ENCODE peak calls at places on chromosomes 3 and 15, in six cellular contexts. One of them, this sample, is unnamed.

GRCh38 chr3:124565013-124565412 is 165.2 kb upstream of the UMPS start:
- DNase-seq in neuronal stem cell: peak
- DNase-seq in IMR-90: peak
- DNase-seq in mesendoderm: peak
- DNase-seq in mesenchymal stem cell: peak
- DNase-seq in H1: peak
- DNase-seq in this sample: peak

GRCh38 chr3:79521221-79521848 is 246.5 kb downstream of the ROBO1 start:
- DNase-seq in mesenchymal stem cell: peak
- DNase-seq in IMR-90: peak
- DNase-seq in neuronal stem cell: peak
- DNase-seq in H1: no peak
- DNase-seq in mesendoderm: peak
- DNase-seq in this sample: peak

GRCh38 chr15:51680316-51680715 is 987 bp upstream of the SCG3 start:
- DNase-seq in IMR-90: no peak
- DNase-seq in mesenchymal stem cell: no peak
- DNase-seq in mesendoderm: no peak
- DNase-seq in H1: no peak
- DNase-seq in neuronal stem cell: no peak
- DNase-seq in this sample: no peak

GRCh38 chr15:69910511-69910910 is 187.2 kb downstream of the TLE3 start:
- DNase-seq in mesendoderm: peak
- DNase-seq in H1: no peak
- DNase-seq in mesenchymal stem cell: no peak
- DNase-seq in IMR-90: no peak
- DNase-seq in neuronal stem cell: no peak
- DNase-seq in this sample: no peak

GRCh38 chr3:66442254-66443249 is 58.3 kb downstream of the LRIG1 start:
- DNase-seq in neuronal stem cell: no peak
- DNase-seq in mesendoderm: peak
- DNase-seq in IMR-90: peak
- DNase-seq in mesenchymal stem cell: peak
- DNase-seq in H1: peak
- DNase-seq in this sample: peak

GRCh38 chr3:95607926-95608325 is 1206.5 kb upstream of the EPHA6 start:
- DNase-seq in mesenchymal stem cell: no peak
- DNase-seq in mesendoderm: no peak
- DNase-seq in IMR-90: no peak
- DNase-seq in H1: no peak
- DNase-seq in neuronal stem cell: no peak
- DNase-seq in this sample: no peak

GRCh38 chr3:16173696-16174355 is 654 bp upstream of the GALNT15 start:
- DNase-seq in IMR-90: peak
- DNase-seq in mesenchymal stem cell: no peak
- DNase-seq in mesendoderm: no peak
- DNase-seq in H1: no peak
- DNase-seq in neuronal stem cell: no peak
- DNase-seq in this sample: no peak

GRCh38 chr3:190017575-190018288 is 103.0 kb downstream of the P3H2 start:
- DNase-seq in IMR-90: peak
- DNase-seq in neuronal stem cell: no peak
- DNase-seq in H1: no peak
- DNase-seq in mesenchymal stem cell: peak
- DNase-seq in mesendoderm: peak
- DNase-seq in this sample: peak

GRCh38 chr3:177137774-177138705 is 59.2 kb downstream of the TBL1XR1 start:
- DNase-seq in mesendoderm: no peak
- DNase-seq in H1: no peak
- DNase-seq in neuronal stem cell: no peak
- DNase-seq in mesenchymal stem cell: no peak
- DNase-seq in IMR-90: no peak
- DNase-seq in this sample: peak

GRCh38 chr3:111649180-111649579 is 54.0 kb upstream of the ZBED2 start:
- DNase-seq in mesenchymal stem cell: peak
- DNase-seq in H1: no peak
- DNase-seq in IMR-90: peak
- DNase-seq in neuronal stem cell: no peak
- DNase-seq in mesendoderm: no peak
- DNase-seq in this sample: no peak

GRCh38 chr3:33716227-33716626 is 1.8 kb downstream of the CLASP2 start:
- DNase-seq in mesenchymal stem cell: peak
- DNase-seq in mesendoderm: no peak
- DNase-seq in neuronal stem cell: no peak
- DNase-seq in H1: no peak
- DNase-seq in IMR-90: no peak
- DNase-seq in this sample: no peak

GRCh38 chr3:15711281-15711680 is 86.5 kb downstream of the ANKRD28 start:
- DNase-seq in H1: no peak
- DNase-seq in IMR-90: no peak
- DNase-seq in neuronal stem cell: no peak
- DNase-seq in mesenchymal stem cell: no peak
- DNase-seq in mesendoderm: no peak
- DNase-seq in this sample: no peak

GRCh38 chr3:116388867-116389385 is 56.4 kb downstream of the LSAMP start:
- DNase-seq in IMR-90: no peak
- DNase-seq in H1: no peak
- DNase-seq in mesendoderm: no peak
- DNase-seq in mesenchymal stem cell: no peak
- DNase-seq in neuronal stem cell: no peak
- DNase-seq in this sample: no peak

GRCh38 chr3:184815046-184815930 is 3.3 kb downstream of the VPS8 start:
- DNase-seq in IMR-90: peak
- DNase-seq in H1: no peak
- DNase-seq in mesendoderm: no peak
- DNase-seq in neuronal stem cell: no peak
- DNase-seq in mesenchymal stem cell: peak
- DNase-seq in this sample: peak

GRCh38 chr15:68620721-68621528 is 42.1 kb downstream of the CORO2B start:
- DNase-seq in H1: no peak
- DNase-seq in neuronal stem cell: no peak
- DNase-seq in IMR-90: peak
- DNase-seq in mesendoderm: no peak
- DNase-seq in mesenchymal stem cell: peak
- DNase-seq in this sample: no peak

GRCh38 chr15:23869391-23869790 is 182.3 kb upstream of the NDN start:
- DNase-seq in mesenchymal stem cell: peak
- DNase-seq in H1: peak
- DNase-seq in neuronal stem cell: peak
- DNase-seq in IMR-90: no peak
- DNase-seq in mesendoderm: peak
- DNase-seq in this sample: no peak

GRCh38 chr15:37099321-37100108 is 834 bp downstream of the MEIS2 start:
- DNase-seq in IMR-90: peak
- DNase-seq in mesendoderm: peak
- DNase-seq in H1: no peak
- DNase-seq in neuronal stem cell: peak
- DNase-seq in mesenchymal stem cell: peak
- DNase-seq in this sample: peak

GRCh38 chr3:134600685-134601502 is 49.9 kb downstream of the KY start:
- DNase-seq in H1: peak
- DNase-seq in IMR-90: peak
- DNase-seq in neuronal stem cell: peak
- DNase-seq in mesenchymal stem cell: peak
- DNase-seq in mesendoderm: peak
- DNase-seq in this sample: peak

GRCh38 chr3:111151438-111151837 is 79.8 kb downstream of the NECTIN3 start:
- DNase-seq in mesendoderm: peak
- DNase-seq in IMR-90: peak
- DNase-seq in mesenchymal stem cell: peak
- DNase-seq in neuronal stem cell: no peak
- DNase-seq in H1: no peak
- DNase-seq in this sample: peak

GRCh38 chr3:12999147-13000140 is 73.8 kb downstream of the IQSEC1 start:
- DNase-seq in mesendoderm: no peak
- DNase-seq in mesenchymal stem cell: no peak
- DNase-seq in IMR-90: no peak
- DNase-seq in H1: no peak
- DNase-seq in neuronal stem cell: no peak
- DNase-seq in this sample: peak

GRCh38 chr15:28904541-28905303 is 18.9 kb downstream of the APBA2 start:
- DNase-seq in mesendoderm: no peak
- DNase-seq in neuronal stem cell: no peak
- DNase-seq in H1: no peak
- DNase-seq in IMR-90: no peak
- DNase-seq in mesenchymal stem cell: no peak
- DNase-seq in this sample: no peak

GRCh38 chr3:152071924-152072323 is 196.8 kb upstream of the MBNL1 start:
- DNase-seq in IMR-90: peak
- DNase-seq in H1: no peak
- DNase-seq in mesendoderm: peak
- DNase-seq in neuronal stem cell: no peak
- DNase-seq in mesenchymal stem cell: peak
- DNase-seq in this sample: peak

GRCh38 chr15:49855917-49856637 is 235.2 kb downstream of the DTWD1 start:
- DNase-seq in neuronal stem cell: no peak
- DNase-seq in H1: no peak
- DNase-seq in mesenchymal stem cell: peak
- DNase-seq in IMR-90: peak
- DNase-seq in mesendoderm: no peak
- DNase-seq in this sample: peak

DNA sequence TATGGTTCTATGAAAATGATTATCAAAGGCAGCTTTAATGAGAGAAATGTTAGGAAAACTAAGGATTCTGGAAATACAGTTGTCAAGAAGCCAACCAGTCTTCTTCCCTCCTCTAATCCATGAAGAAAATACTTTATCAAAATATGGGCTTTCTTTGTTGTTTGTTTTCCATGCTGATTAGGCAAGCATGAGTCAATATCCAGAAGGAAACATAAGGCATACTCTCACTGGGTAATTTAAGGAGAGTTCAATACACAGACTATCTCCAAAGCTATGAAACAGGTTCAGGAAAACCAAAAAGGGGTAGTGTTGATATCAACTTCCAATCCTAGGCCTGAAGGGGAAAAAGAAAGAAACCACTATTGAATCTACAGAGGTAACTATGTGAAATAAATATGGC is 68.7 kb upstream of the CMC1 start:
- DNase-seq in neuronal stem cell: no peak
- DNase-seq in IMR-90: no peak
- DNase-seq in mesendoderm: no peak
- DNase-seq in H1: no peak
- DNase-seq in mesenchymal stem cell: no peak
- DNase-seq in this sample: no peak
- H3K4me3 ChIP-seq in neuronal stem cell: no peak
- H3K4me3 ChIP-seq in IMR-90: no peak
- H3K4me3 ChIP-seq in mesendoderm: no peak
- H3K4me3 ChIP-seq in H1: no peak
- H3K4me3 ChIP-seq in mesenchymal stem cell: no peak
- H3K4me3 ChIP-seq in this sample: no peak

GRCh38 chr3:191111722-191112121 is 87.3 kb upstream of the OSTN start:
- DNase-seq in H1: no peak
- DNase-seq in neuronal stem cell: no peak
- DNase-seq in IMR-90: no peak
- DNase-seq in mesenchymal stem cell: no peak
- DNase-seq in mesendoderm: no peak
- DNase-seq in this sample: no peak
- H3K23ac ChIP-seq in H1: no peak
- H3K23ac ChIP-seq in neuronal stem cell: no peak
- H3K23ac ChIP-seq in IMR-90: no peak
- H3K23ac ChIP-seq in mesenchymal stem cell: no peak
- H3K23ac ChIP-seq in mesendoderm: no peak
- H3K23ac ChIP-seq in this sample: no peak

DNA sequence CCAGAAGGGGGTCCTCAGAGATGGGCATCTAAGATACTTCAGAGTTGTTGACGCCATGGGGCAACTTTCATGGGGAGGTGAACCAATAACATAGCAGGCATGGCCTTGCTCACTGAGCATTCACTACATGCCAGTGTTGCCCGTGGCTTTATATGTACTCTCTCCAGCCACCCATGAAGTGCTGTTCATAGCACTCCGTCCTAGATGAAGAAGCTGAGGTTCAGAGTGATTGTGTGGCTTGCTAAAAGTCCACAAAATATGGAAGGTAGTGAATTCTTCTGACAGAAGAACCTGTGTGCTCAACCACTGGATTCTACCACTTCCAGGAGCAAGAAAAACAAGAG is 9.8 kb upstream of the SEMA4B start:
- DNase-seq in mesenchymal stem cell: no peak
- DNase-seq in IMR-90: no peak
- DNase-seq in neuronal stem cell: no peak
- DNase-seq in H1: no peak
- DNase-seq in mesendoderm: no peak
- DNase-seq in this sample: no peak
- H3K4me3 ChIP-seq in mesenchymal stem cell: no peak
- H3K4me3 ChIP-seq in IMR-90: no peak
- H3K4me3 ChIP-seq in neuronal stem cell: no peak
- H3K4me3 ChIP-seq in H1: no peak
- H3K4me3 ChIP-seq in mesendoderm: no peak
- H3K4me3 ChIP-seq in this sample: no peak

GRCh38 chr3:107632576-107632975 is 109.8 kb downstream of the BBX start:
- DNase-seq in neuronal stem cell: no peak
- DNase-seq in IMR-90: no peak
- DNase-seq in H1: no peak
- DNase-seq in mesendoderm: no peak
- DNase-seq in mesenchymal stem cell: no peak
- DNase-seq in this sample: no peak

GRCh38 chr3:107634142-107634489 is 111.4 kb downstream of the BBX start:
- DNase-seq in IMR-90: no peak
- DNase-seq in neuronal stem cell: no peak
- DNase-seq in mesendoderm: no peak
- DNase-seq in H1: no peak
- DNase-seq in mesenchymal stem cell: no peak
- DNase-seq in this sample: no peak

GRCh38 chr3:107633327-107634141 is 110.8 kb downstream of the BBX start:
- DNase-seq in IMR-90: no peak
- DNase-seq in H1: no peak
- DNase-seq in mesenchymal stem cell: no peak
- DNase-seq in neuronal stem cell: no peak
- DNase-seq in mesendoderm: no peak
- DNase-seq in this sample: no peak

GRCh38 chr3:107641572-107642307 is 119.0 kb downstream of the BBX start:
- DNase-seq in H1: no peak
- DNase-seq in neuronal stem cell: no peak
- DNase-seq in IMR-90: no peak
- DNase-seq in mesenchymal stem cell: peak
- DNase-seq in mesendoderm: no peak
- DNase-seq in this sample: peak

DNA sequence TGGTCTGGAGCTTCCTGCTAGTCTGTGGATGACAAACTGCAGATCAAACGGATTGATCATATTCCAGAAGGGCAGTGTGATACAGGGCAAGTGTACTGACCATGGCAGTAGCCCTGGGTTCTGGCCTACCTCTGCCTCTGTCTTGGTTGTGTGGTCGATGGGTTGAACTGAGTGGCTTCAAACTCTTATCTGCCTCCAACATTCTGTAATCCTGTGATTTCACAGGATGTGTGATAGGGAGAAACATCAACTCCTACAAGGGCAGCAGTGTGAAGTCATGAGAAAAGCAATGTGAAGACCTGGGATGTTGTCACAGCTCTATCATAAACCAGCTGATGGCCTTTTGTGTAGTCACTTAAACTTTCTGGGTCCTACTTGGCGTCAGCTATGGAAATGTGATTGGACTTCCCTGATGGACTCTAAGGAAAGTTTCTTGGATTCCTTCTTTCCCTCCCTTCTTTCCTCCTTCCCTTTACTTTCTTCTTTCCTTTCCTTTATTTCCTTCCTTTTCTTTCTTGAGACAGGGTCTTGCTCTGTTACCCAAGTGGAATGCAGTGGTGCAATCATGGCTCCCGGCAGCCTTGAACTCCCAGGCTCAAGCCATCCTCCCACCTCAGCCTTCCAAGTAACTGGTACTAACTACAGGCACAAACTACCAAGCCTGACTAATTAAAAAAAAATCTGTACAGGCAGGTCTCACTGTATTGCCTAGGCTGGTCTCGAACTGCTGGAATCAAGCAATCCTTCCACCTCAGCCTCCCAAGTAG is 114.8 kb downstream of the BBX start:
- DNase-seq in H1: no peak
- DNase-seq in IMR-90: no peak
- DNase-seq in mesendoderm: peak
- DNase-seq in mesenchymal stem cell: no peak
- DNase-seq in neuronal stem cell: no peak
- DNase-seq in this sample: peak
- H3K23ac ChIP-seq in H1: no peak
- H3K23ac ChIP-seq in IMR-90: no peak
- H3K23ac ChIP-seq in mesendoderm: no peak
- H3K23ac ChIP-seq in mesenchymal stem cell: no peak
- H3K23ac ChIP-seq in neuronal stem cell: no peak
- H3K23ac ChIP-seq in this sample: no peak